ENCODE peak calls at places on chromosomes 6 and 20, in seven cellular contexts. A, D, E, B, H, M and P are unnamed samples.

GRCh38 chr6:16754864-16755263 is 6.4 kb downstream of the ATXN1 start:
- DNase-seq in H (no peak), M (peak; percentile 49), E (no peak), A (no peak), B (no peak), D (no peak), P (no peak)

GRCh38 chr20:49658508-49658907 is 55.2 kb downstream of the B4GALT5 start:
- DNase-seq in E (no peak), B (no peak), D (no peak), H (no peak), A (no peak), M (no peak), P (no peak)

GRCh38 chr6:97469451-97469850 is 186.4 kb upstream of the MMS22L start:
- DNase-seq in B (no peak), H (no peak), A (no peak), E (no peak), D (no peak), M (no peak), P (no peak)

GRCh38 chr6:41502607-41503434 is 43.4 kb upstream of the FOXP4 start:
- DNase-seq in B (no peak), A (peak; percentile 48), E (no peak), H (peak; percentile 80), M (peak; percentile 29), D (no peak), P (no peak)

GRCh38 chr20:19817017-19817416 is 59.0 kb downstream of the RIN2 start:
- DNase-seq in B (no peak), E (no peak), D (peak; percentile 84), M (no peak), A (peak; percentile 95), H (no peak), P (no peak)

GRCh38 chr6:84763397-84764331 is 734 bp downstream of the TBX18 start:
- DNase-seq in E (no peak), A (peak; percentile 61), M (no peak), B (no peak), D (peak; percentile 87), H (peak; percentile 95), P (no peak)

GRCh38 chr6:71197267-71197666 is 91.3 kb upstream of the OGFRL1 start:
- DNase-seq in B (peak; percentile 92), A (peak; percentile 88), D (peak; percentile 72), E (no peak), M (no peak), H (peak; percentile 67), P (no peak)

GRCh38 chr6:93624408-93624807 is 205.0 kb upstream of the EPHA7 start:
- DNase-seq in D (no peak), B (no peak), A (no peak), E (no peak), M (no peak), H (no peak), P (no peak)

GRCh38 chr6:33880746-33881145 is 76.9 kb upstream of the MLN start:
- DNase-seq in A (no peak), H (no peak), M (peak; percentile 70), E (no peak), D (no peak), B (no peak), P (no peak)

GRCh38 chr20:49568491-49569151 is 684 bp upstream of the PTGIS start:
- DNase-seq in M (no peak), B (no peak), A (peak; percentile 73), D (no peak), H (peak; percentile 68), E (no peak), P (peak; percentile 36)

GRCh38 chr20:3010985-3011723 is 32.3 kb upstream of the GNRH2 start:
- DNase-seq in H (peak; percentile 88), B (peak; percentile 60), E (no peak), D (no peak), A (peak; percentile 78), M (no peak), P (no peak)

GRCh38 chr6:118325220-118325860 is 222.8 kb upstream of the PLN start:
- DNase-seq in H (peak; percentile 19), E (no peak), D (no peak), B (no peak), A (peak; percentile 29), M (no peak), P (no peak)

GRCh38 chr6:137665342-137665741 is 171.1 kb upstream of the OLIG3 start:
- DNase-seq in B (no peak), E (no peak), H (no peak), A (no peak), M (no peak), D (no peak), P (no peak)

GRCh38 chr20:45359406-45360148 is 3.4 kb upstream of the SYS1 start:
- DNase-seq in A (peak; percentile 82), D (no peak), E (no peak), H (peak; percentile 54), M (peak; percentile 65), B (no peak), P (no peak)

GRCh38 chr6:130009148-130009547 is 9.2 kb upstream of the L3MBTL3 start:
- DNase-seq in E (no peak), A (no peak), D (no peak), M (no peak), B (no peak), H (no peak), P (no peak)

DNA sequence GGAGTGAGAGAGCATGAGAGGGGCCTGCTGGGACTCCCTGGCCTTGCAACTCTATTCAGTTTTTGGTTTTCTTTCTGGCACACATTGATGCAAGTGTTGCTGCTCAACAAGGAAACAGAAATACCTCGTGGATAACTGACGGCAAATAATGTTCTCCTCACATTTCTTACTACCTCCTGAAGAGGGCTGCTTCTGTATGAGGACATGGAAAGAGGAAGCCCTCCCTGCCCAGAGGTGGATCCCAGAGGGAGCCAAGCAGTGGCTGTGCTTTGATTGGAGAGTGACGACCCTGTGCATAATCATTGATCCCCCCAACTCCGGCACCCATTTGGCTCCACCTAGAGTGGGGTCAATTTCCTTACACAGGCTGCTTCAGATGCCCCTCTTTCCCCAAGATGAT is 34.6 kb upstream of the SCP2D1 start:
- DNase-seq in B (no peak), M (no peak), A (no peak), H (no peak), E (no peak), D (no peak), P (no peak)
- TF ChIP-seq CTCF in B (no peak), M (no peak), A (no peak), H (peak; percentile 10), E (no peak), D (no peak), P (no peak)

GRCh38 chr20:33433465-33433864 is 10.1 kb downstream of the SNTA1 start:
- DNase-seq in D (no peak), A (no peak), H (peak; percentile 88), M (no peak), E (no peak), B (no peak), P (no peak)
- TF ChIP-seq CTCF in D (no peak), A (no peak), H (no peak), M (no peak), E (no peak), B (no peak), P (no peak)

GRCh38 chr6:30719791-30720737 is at the start of gene TUBB:
- DNase-seq in D (peak; percentile 90), M (peak; percentile 97), H (peak; percentile 98), B (peak; percentile 94), A (peak; percentile 98), E (peak; percentile 98), P (peak; percentile 89)
- TF ChIP-seq CTCF in D (no peak), M (no peak), H (no peak), B (peak; percentile 9), A (no peak), E (no peak), P (no peak)

GRCh38 chr6:31246051-31246495 is 25.8 kb downstream of the HLA-C start:
- DNase-seq in A (peak; percentile 71), B (peak; percentile 62), M (no peak), E (no peak), H (peak; percentile 69), D (peak; percentile 24), P (no peak)
- TF ChIP-seq CTCF in A (no peak), B (no peak), M (no peak), E (no peak), H (no peak), D (no peak), P (no peak)

GRCh38 chr6:5899216-5900045 is 107.3 kb downstream of the NRN1 start:
- DNase-seq in D (no peak), B (no peak), E (no peak), A (no peak), H (no peak), M (no peak), P (no peak)
- TF ChIP-seq CTCF in D (no peak), B (no peak), E (no peak), A (no peak), H (no peak), M (no peak), P (no peak)

DNA sequence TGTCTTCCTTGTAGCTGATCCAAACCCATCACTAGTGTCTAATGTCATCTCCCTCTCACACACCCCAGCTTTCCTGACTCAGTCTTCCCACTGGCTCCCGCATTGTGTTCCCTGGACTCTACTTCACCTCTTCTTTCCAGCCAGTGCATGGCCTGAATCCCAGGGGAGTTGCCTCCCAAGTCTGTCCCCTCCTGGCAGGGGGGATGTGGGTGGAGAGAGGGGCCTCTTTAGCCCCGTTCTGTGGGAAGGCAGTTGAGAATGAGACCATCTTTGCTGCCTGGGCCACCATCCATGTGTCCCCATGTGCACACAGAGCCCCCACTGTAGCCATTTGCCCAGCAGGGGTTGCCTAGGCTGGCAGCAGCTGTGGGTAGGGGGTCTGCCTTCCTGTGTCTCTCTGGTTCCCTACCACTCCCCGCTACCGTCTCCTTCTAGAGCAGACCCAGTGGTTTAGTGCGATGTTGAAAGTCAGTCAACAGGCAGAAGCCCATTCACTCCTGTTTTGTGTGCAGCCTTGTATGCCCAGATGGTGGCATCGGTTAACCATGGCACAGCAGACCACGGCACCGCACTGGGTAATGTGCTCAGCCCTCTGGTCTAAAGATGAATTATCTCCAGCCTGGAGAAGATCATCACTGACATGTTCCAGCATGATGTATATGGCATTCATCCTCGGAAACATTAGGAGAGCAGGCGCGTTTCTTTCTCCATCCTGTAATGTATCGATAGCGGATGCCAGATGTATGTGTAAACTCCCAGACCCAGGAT is 178.8 kb upstream of the SNX9 start:
- DNase-seq in E (no peak), M (no peak), A (no peak), B (no peak), H (peak; percentile 45), D (peak; percentile 18), P (no peak)
- TF ChIP-seq CTCF in E (peak; percentile 53), M (no peak), A (peak; percentile 31), B (peak; percentile 29), H (peak; percentile 44), D (peak; percentile 59), P (no peak)

DNA sequence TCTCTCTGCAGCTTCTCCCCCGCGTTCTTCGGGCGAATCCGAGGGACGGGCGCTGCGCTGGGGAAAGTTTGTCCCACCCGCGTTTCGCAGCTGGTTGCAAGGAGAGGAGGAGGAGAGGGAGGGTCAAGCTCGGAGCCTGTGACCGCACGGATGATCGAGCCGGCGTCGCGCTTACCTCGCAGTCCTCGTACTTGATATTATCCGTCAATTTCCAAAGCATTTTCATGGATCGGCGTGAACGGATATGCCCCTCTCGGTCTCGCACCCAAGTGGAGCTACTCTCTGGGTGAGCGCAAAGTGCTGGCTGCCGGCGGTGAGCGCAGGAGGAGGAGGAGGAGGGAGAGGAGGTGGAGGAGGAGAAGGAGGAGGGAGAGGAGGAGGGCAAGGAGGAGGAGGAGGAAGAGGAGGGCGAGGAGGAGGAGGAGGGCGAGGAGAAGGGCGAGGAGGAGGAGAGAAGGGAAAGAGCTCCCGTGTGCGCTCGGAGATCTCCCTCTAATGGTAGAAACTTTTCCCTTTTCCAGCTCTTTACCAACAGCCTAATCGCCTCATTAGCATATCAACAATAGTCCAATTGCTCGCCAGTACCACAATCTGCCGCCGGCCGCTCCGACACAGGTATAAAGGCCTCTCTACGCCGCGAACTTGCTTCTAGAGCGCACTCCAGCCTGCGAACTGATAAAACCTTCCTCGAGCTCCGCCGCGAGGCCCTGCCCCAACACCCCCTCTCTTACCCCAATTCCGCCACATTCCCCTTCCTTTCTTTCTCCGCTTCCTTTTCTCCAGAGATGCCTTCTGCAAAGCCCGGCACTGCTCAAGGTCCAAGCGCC is at the start of gene TFAP2A:
- DNase-seq in D (no peak), H (peak; percentile 94), A (peak; percentile 29), E (no peak), B (no peak), M (no peak), P (no peak)
- TF ChIP-seq CTCF in D (peak; percentile 62), H (no peak), A (no peak), E (no peak), B (peak; percentile 36), M (no peak), P (no peak)